ENCODE peak calls at places on chromosomes 12 and 14, in four cellular contexts. M is fibroblast of mammary gland, C is cardiac muscle cell, I is omental fat pad. X is an unnamed sample.

GRCh38 chr14:40987481-40987880 is 619.2 kb upstream of the LRFN5 start:
- DNase-seq in M (peak), C (no peak), I (no peak), X (no peak)

GRCh38 chr12:52234226-52234810 is 1.3 kb downstream of the KRT7 start:
- DNase-seq in M (no peak), C (no peak), I (peak), X (no peak)

GRCh38 chr14:89425931-89426330 is 8.9 kb upstream of the FOXN3 start:
- DNase-seq in M (peak), C (no peak), I (no peak), X (no peak)

GRCh38 chr12:11906284-11906935 is 164.3 kb upstream of the BCL2L14 start:
- DNase-seq in M (peak), C (no peak), I (no peak), X (no peak)

GRCh38 chr12:92421042-92421441 is 275.4 kb upstream of the BTG1 start:
- DNase-seq in M (no peak), C (no peak), I (no peak), X (no peak)

GRCh38 chr12:52687527-52688385 is 7.5 kb upstream of the KRT1 start:
- DNase-seq in M (no peak), C (no peak), I (no peak), X (no peak)

GRCh38 chr14:28671425-28671824 is 95.2 kb upstream of the FOXG1 start:
- DNase-seq in M (peak), C (no peak), I (no peak), X (no peak)

GRCh38 chr12:115866909-115867525 is 410.5 kb downstream of the MED13L start:
- DNase-seq in M (no peak), C (no peak), I (no peak), X (no peak)

GRCh38 chr12:18970603-18971002 is 158.9 kb upstream of the PLEKHA5 start:
- DNase-seq in M (peak), C (no peak), I (no peak), X (no peak)

GRCh38 chr12:114682101-114682919 is 1.7 kb downstream of the TBX3 start:
- DNase-seq in M (no peak), C (no peak), I (no peak), X (no peak)

GRCh38 chr12:54452628-54453027 is 20.8 kb downstream of the GTSF1 start:
- DNase-seq in M (no peak), C (no peak), I (no peak), X (no peak)

GRCh38 chr12:119258149-119258548 is 76.4 kb upstream of the CCDC60 start:
- DNase-seq in M (no peak), C (no peak), I (no peak), X (no peak)

GRCh38 chr14:105168979-105169507 is 467 bp upstream of the JAG2 start:
- DNase-seq in M (no peak), C (peak), I (no peak), X (no peak)

GRCh38 chr14:32450919-32451675 is 122.0 kb downstream of the AKAP6 start:
- DNase-seq in M (no peak), C (no peak), I (no peak), X (no peak)

GRCh38 chr12:93882763-93883162 is 205.6 kb downstream of the CRADD start:
- DNase-seq in M (no peak), C (no peak), I (no peak), X (no peak)

GRCh38 chr12:60205500-60205899 is 609.7 kb downstream of the SLC16A7 start:
- DNase-seq in M (peak), C (peak), I (no peak), X (no peak)

GRCh38 chr14:87186745-87187144 is 806.2 kb downstream of the GALC start:
- DNase-seq in M (no peak), C (no peak), I (no peak), X (no peak)

GRCh38 chr14:51651388-51652167 is at the start of gene FRMD6:
- DNase-seq in M (peak), C (peak), I (peak), X (peak)

GRCh38 chr12:111446044-111446581 is 40.4 kb downstream of the SH2B3 start:
- DNase-seq in M (peak), C (no peak), I (no peak), X (no peak)

GRCh38 chr12:9750276-9751203 is 10.2 kb downstream of the CD69 start:
- DNase-seq in M (peak), C (peak), I (no peak), X (peak)

GRCh38 chr12:3658327-3659163 is 94.4 kb downstream of the CRACR2A start:
- DNase-seq in M (peak), C (peak), I (no peak), X (peak)

GRCh38 chr12:76927170-76927784 is 48.5 kb upstream of the CSRP2 start:
- DNase-seq in M (peak), C (peak), I (peak), X (no peak)

GRCh38 chr14:37036669-37037341 is 135.6 kb downstream of the SLC25A21 start:
- DNase-seq in M (peak), C (no peak), I (no peak), X (no peak)

GRCh38 chr12:114882083-114882482 is 198.1 kb upstream of the TBX3 start:
- DNase-seq in M (no peak), C (no peak), I (no peak), X (no peak)

GRCh38 chr12:121263206-121263605 is 33.3 kb downstream of the CAMKK2 start:
- DNase-seq in M (no peak), C (no peak), I (no peak), X (no peak)

GRCh38 chr14:32073537-32074189 is 3.4 kb upstream of the ARHGAP5 start:
- DNase-seq in M (peak), C (peak), I (no peak), X (no peak)

GRCh38 chr14:96614528-96614927 is 112.3 kb downstream of the PAPOLA start:
- DNase-seq in M (no peak), C (no peak), I (no peak), X (no peak)

GRCh38 chr14:104865069-104865630 is at the start of gene CEP170B:
- DNase-seq in M (peak), C (peak), I (no peak), X (peak)

DNA sequence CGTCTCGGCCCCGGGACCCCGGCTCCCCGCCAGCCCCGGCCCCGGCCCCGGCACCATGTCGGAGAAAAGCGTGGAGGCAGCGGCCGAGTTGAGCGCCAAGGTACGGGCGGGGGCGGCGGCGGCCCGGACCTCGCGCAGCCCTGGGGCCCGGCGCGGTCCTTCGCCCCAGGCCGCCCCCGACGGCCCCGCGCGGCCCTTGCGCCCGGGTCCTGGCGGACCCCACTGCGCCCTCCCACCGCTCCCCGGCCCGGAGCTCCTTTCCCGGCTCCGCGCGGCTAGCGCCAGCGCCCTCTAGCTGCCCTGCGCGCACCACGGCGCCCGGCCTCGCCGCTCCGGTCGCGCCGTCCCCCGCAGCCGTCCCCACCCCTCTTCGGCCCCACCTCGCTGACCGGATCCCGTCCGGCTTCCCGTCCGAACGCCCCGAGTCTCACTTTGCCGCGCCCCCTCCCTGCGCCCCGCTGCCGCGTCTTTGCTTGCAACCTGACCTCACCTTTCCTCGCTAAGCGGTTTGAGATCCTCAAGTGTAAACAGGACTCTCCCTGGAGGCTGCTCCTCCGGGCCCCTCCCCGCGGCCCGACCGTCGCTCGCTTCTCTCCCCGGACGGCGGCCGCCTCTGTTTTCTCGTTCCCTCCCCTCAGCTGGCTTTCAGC is 613 bp downstream of the PTMS start:
- DNase-seq in M (peak), C (peak), I (no peak), X (peak)
- TF ChIP-seq CTCF in M (no peak), C (peak), I (no peak), X (peak)

GRCh38 chr14:68718033-68718725 is 74.7 kb downstream of the ZFP36L1 start:
- DNase-seq in M (no peak), C (no peak), I (no peak), X (no peak)

GRCh38 chr14:68713782-68714181 is 79.1 kb downstream of the ZFP36L1 start:
- DNase-seq in M (no peak), C (no peak), I (no peak), X (no peak)

GRCh38 chr14:68715032-68715924 is 77.6 kb downstream of the ZFP36L1 start:
- DNase-seq in M (peak), C (no peak), I (no peak), X (no peak)

GRCh38 chr14:68719634-68720384 is 73.1 kb downstream of the ZFP36L1 start:
- DNase-seq in M (no peak), C (no peak), I (no peak), X (no peak)

GRCh38 chr14:68716698-68717097 is 76.2 kb downstream of the ZFP36L1 start:
- DNase-seq in M (no peak), C (no peak), I (no peak), X (no peak)
- TF ChIP-seq CTCF in M (no peak), C (no peak), I (no peak), X (peak)

DNA sequence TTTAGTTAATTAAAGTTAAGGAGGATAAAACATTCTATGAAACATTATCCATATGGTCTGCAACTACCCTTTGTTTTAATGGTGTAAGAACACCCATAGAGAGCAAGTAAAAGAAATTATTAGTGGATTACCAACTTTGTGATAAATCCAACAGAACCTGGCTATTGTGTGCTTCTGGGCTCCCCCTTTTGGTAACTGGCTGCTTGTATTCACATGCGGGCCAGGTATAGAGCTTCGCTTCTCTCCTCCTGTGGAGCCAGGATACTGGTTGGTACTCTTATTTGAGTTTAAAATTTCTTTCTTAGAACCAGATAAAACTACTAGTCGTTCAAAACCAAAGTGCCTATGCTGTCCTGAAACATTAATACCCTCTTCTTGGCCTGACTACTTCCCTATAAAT is 81.0 kb downstream of the PTPRR start:
- DNase-seq in M (no peak), C (no peak), I (no peak), X (no peak)
- TF ChIP-seq CTCF in M (no peak), C (no peak), I (no peak), X (no peak)

DNA sequence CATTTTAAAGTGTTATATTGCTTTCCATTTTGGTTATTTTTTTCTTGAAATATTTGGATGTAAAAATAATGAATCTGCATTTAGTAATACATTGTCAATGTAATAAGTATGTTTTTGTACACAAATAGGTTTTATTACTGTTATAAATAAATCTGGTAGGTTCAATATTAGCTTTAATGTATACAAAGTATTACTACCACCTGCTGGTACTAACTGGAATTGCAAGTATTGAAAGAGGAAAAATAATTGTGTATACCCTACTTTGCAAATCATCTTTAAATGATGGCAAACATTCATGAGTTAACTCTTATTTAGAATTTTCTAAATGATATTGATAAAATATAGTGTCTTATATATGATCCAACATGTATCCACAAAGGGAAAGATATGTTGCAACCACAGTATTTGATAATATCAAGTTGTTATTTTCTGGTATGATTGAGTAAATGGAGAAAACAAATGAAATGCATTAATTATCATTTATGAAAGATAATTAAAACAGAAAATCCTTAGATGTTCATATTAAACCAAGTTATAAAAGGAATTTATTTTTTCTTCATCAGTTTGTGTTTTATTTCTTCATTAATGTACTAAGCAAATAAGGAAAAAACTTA is 3.2 kb downstream of the OR4K2 start:
- DNase-seq in M (peak), C (no peak), I (no peak), X (no peak)
- TF ChIP-seq CTCF in M (peak), C (peak), I (no peak), X (peak)

DNA sequence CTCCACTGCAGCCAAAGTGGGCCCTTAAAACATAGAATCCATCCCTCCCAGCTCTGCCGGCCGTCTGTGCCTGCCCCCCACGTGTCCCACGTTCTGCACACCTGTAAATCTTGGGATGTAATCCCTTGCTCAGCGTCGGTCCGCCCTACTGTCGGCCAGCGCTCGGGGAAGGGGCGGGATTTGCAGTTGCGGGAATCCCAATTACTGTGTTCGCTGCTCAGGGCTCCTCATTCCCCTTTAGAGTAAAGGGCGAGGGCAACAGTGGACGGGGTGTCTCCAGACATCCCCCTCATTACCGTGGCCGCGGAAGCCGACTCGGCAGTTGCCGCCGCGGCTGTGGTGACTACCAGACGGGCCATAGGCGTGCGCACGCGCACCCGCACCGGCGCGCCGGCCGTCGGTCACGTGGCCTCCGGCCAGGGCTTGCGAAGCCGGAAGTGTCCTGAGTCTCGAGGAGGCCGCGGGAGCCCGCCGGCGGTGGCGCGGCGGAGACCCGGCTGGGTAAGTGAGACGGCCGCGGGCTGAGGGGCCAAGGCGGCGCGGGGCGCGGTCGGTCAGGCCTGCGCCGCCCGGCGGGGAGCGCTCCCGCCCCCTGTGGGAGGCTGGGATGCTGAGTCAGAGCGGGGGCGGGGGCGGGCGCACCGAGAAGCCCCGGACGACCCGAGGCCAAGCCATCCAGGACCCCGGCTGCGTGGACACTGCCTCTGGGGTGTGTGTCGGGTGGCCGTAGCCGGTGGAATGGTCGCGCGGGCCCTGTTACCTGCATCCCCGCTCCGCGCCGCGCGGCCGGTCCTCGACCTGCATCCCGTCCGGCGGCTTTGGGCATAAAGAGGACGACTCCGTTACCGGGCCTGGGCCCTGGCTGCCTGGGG is at the start of gene TBK1:
- DNase-seq in M (peak), C (peak), I (peak), X (peak)
- TF ChIP-seq CTCF in M (no peak), C (no peak), I (no peak), X (peak)

DNA sequence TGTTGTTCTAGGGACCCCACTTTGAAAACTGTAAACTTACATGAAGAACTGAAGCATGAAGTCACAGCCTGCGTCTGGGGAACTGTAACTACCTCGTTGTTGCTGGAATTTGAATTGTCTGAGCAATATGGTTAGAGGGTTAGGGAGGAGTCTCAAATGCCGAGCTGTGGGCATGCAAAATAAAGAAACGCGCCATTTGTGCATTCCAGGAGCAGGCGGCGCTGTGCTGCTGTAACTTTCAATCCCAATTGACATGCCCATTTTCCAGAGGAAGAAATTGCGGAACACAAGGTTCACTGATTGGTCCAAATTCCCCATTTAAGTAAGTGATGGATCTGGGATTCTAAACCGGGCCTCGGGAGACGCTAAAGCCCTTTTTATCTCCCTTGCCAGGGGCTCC is 61.3 kb downstream of the ZNF664 start:
- DNase-seq in M (no peak), C (no peak), I (no peak), X (no peak)
- TF ChIP-seq CTCF in M (no peak), C (no peak), I (no peak), X (no peak)

DNA sequence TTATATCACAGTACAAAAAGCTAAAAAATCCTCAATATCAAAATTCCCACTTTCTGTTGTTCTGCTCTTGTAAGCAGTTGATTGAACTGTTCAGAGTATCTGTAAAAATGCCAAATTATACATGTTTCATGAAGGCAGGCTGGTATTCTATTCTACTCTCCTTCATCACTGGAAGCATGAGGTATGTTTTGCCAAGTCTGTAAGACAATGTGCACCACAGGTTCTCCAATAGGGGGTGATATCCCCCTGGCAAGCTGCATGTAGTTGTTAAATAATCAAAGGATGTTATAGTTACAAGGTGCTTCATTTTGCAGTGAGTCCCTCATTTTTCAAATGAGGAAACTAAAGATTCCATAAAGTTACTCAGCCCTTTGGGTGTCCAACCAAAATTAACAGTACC is 15.1 kb upstream of the NEK9 start:
- DNase-seq in M (peak), C (peak), I (no peak), X (no peak)
- TF ChIP-seq CTCF in M (peak), C (peak), I (no peak), X (peak)

GRCh38 chr14:21965042-21965441 is 291.4 kb upstream of the OR4E1 start:
- DNase-seq in M (no peak), C (no peak), I (no peak), X (no peak)
- TF ChIP-seq CTCF in M (no peak), C (no peak), I (no peak), X (no peak)

GRCh38 chr14:21090194-21090939 is 8.1 kb downstream of the ZNF219 start:
- DNase-seq in M (no peak), C (no peak), I (peak), X (no peak)
- TF ChIP-seq CTCF in M (peak), C (peak), I (no peak), X (peak)

GRCh38 chr14:54776361-54777001 is 126.1 kb downstream of the GCH1 start:
- DNase-seq in M (peak), C (peak), I (no peak), X (no peak)
- TF ChIP-seq CTCF in M (no peak), C (no peak), I (no peak), X (no peak)

X was measured in progenitor cell of endocrine pancreas.